ENCODE peak calls at places on chromosomes 4 and X, in four cellular contexts. W, J, E and D are unnamed samples.

GRCh38 chrX:19514791-19515614 is at the start of gene MAP3K15:
- DNase-seq in J (peak), E (peak), W (peak), D (no peak)

GRCh38 chr4:184648220-184649025 is 824 bp downstream of the CASP3 start:
- DNase-seq in W (peak), E (peak), J (peak), D (peak)

GRCh38 chr4:7803992-7804758 is 135.5 kb downstream of the AFAP1 start:
- DNase-seq in J (peak), W (peak), E (peak), D (peak)

GRCh38 chr4:183960021-183960420 is 54.9 kb downstream of the STOX2 start:
- DNase-seq in J (peak), E (peak), W (peak), D (peak)

GRCh38 chr4:8560265-8561047 is 19.7 kb upstream of the GPR78 start:
- DNase-seq in E (no peak), J (no peak), W (peak), D (no peak)

GRCh38 chr4:140257461-140258305 is 103.7 kb upstream of the MAML3 start:
- DNase-seq in J (peak), E (no peak), W (no peak), D (peak)

GRCh38 chr4:163663454-163664225 is 169.2 kb downstream of the TMA16 start:
- DNase-seq in J (no peak), E (no peak), W (no peak), D (no peak)

GRCh38 chr4:8191136-8191747 is 7.8 kb upstream of the SH3TC1 start:
- DNase-seq in E (no peak), W (peak), J (peak), D (peak)

GRCh38 chr4:68963389-68963788 is 11.8 kb upstream of the UGT2A3 start:
- DNase-seq in W (no peak), E (peak), J (no peak), D (peak)

GRCh38 chr4:7915875-7916242 is 23.8 kb downstream of the AFAP1 start:
- DNase-seq in J (no peak), E (no peak), W (no peak), D (no peak)

GRCh38 chr4:123505457-123506310 is 109.1 kb downstream of the SPRY1 start:
- DNase-seq in W (peak), E (peak), J (peak), D (peak)

GRCh38 chrX:65750674-65751469 is 83.4 kb downstream of the MSN start:
- DNase-seq in J (peak), W (no peak), E (no peak), D (no peak)

GRCh38 chr4:135538698-135539097 is 1337.1 kb upstream of the PABPC4L start:
- DNase-seq in E (no peak), W (no peak), J (no peak), D (no peak)

GRCh38 chrX:113743069-113743468 is 840.8 kb upstream of the HTR2C start:
- DNase-seq in J (no peak), E (no peak), W (no peak), D (no peak)

GRCh38 chrX:113747274-113747973 is 836.5 kb upstream of the HTR2C start:
- DNase-seq in W (no peak), J (no peak), E (no peak), D (no peak)

GRCh38 chrX:113741744-113742143 is 842.1 kb upstream of the HTR2C start:
- DNase-seq in W (no peak), E (peak), J (peak), D (peak)
- TF ChIP-seq CTCF in W (no peak), E (peak), J (peak), D (no peak)

GRCh38 chr4:107379054-107379869 is 340.8 kb downstream of the PAPSS1 start:
- DNase-seq in E (peak), J (peak), W (no peak), D (peak)
- TF ChIP-seq CTCF in E (no peak), J (peak), W (no peak), D (peak)

GRCh38 chr4:152099555-152099954 is 338.7 kb upstream of the GATB start:
- DNase-seq in J (no peak), W (no peak), E (no peak), D (no peak)
- TF ChIP-seq CTCF in J (no peak), W (no peak), E (no peak), D (no peak)

GRCh38 chrX:131277543-131278115 is 11.5 kb downstream of the IGSF1 start:
- DNase-seq in J (no peak), W (no peak), E (no peak), D (no peak)
- TF ChIP-seq CTCF in J (no peak), W (no peak), E (no peak), D (no peak)

GRCh38 chrX:154420402-154420756 is 8.1 kb upstream of the ATP6AP1 start:
- DNase-seq in E (no peak), W (no peak), J (no peak), D (no peak)

GRCh38 chrX:154419189-154419588 is 7.8 kb downstream of the TAFAZZIN start:
- DNase-seq in J (no peak), W (no peak), E (no peak), D (no peak)

GRCh38 chrX:154417157-154417556 is 5.8 kb downstream of the TAFAZZIN start:
- DNase-seq in W (no peak), E (no peak), J (no peak), D (no peak)

GRCh38 chrX:154419688-154420401 is 8.5 kb downstream of the TAFAZZIN start:
- DNase-seq in J (no peak), W (no peak), E (no peak), D (no peak)
- TF ChIP-seq CTCF in J (no peak), W (no peak), E (no peak), D (no peak)